ENCODE peak calls at places on chromosome 3, in six cellular contexts. One of them, this sample, is unnamed.

GRCh38 chr3:24151595-24151994 is 206.5 kb downstream of the NR1D2 start:
- DNase-seq in left cardiac atrium: no peak
- DNase-seq in NAMALWA: no peak
- DNase-seq in LHCN-M2: no peak
- DNase-seq in Caki2: no peak
- DNase-seq in cardiac muscle cell: no peak
- DNase-seq in this sample: no peak

GRCh38 chr3:21509706-21510105 is 241.3 kb downstream of the ZNF385D start:
- DNase-seq in NAMALWA: no peak
- DNase-seq in cardiac muscle cell: no peak
- DNase-seq in Caki2: no peak
- DNase-seq in left cardiac atrium: no peak
- DNase-seq in LHCN-M2: no peak
- DNase-seq in this sample: no peak

GRCh38 chr3:33313331-33313730 is 36.1 kb downstream of the FBXL2 start:
- DNase-seq in LHCN-M2: peak; percentile 47
- DNase-seq in NAMALWA: no peak
- DNase-seq in Caki2: no peak
- DNase-seq in cardiac muscle cell: no peak
- DNase-seq in left cardiac atrium: no peak
- DNase-seq in this sample: no peak

GRCh38 chr3:190048831-190049541 is 71.7 kb downstream of the P3H2 start:
- DNase-seq in left cardiac atrium: no peak
- DNase-seq in cardiac muscle cell: no peak
- DNase-seq in LHCN-M2: peak; percentile 59
- DNase-seq in NAMALWA: no peak
- DNase-seq in Caki2: peak; percentile 37
- DNase-seq in this sample: no peak

GRCh38 chr3:4587061-4587837 is 94.1 kb downstream of the ITPR1 start:
- DNase-seq in cardiac muscle cell: no peak
- DNase-seq in LHCN-M2: no peak
- DNase-seq in left cardiac atrium: no peak
- DNase-seq in NAMALWA: no peak
- DNase-seq in Caki2: no peak
- DNase-seq in this sample: no peak

GRCh38 chr3:197154-197855 is 742 bp downstream of the CHL1 start:
- DNase-seq in cardiac muscle cell: peak; percentile 30
- DNase-seq in NAMALWA: no peak
- DNase-seq in left cardiac atrium: peak; percentile 34
- DNase-seq in LHCN-M2: no peak
- DNase-seq in Caki2: no peak
- DNase-seq in this sample: no peak

GRCh38 chr3:30308131-30308530 is 298.3 kb upstream of the TGFBR2 start:
- DNase-seq in left cardiac atrium: no peak
- DNase-seq in Caki2: no peak
- DNase-seq in cardiac muscle cell: no peak
- DNase-seq in NAMALWA: no peak
- DNase-seq in LHCN-M2: no peak
- DNase-seq in this sample: no peak

GRCh38 chr3:64568895-64569509 is 118.8 kb downstream of the ADAMTS9 start:
- DNase-seq in left cardiac atrium: no peak
- DNase-seq in LHCN-M2: no peak
- DNase-seq in cardiac muscle cell: no peak
- DNase-seq in NAMALWA: no peak
- DNase-seq in Caki2: no peak
- DNase-seq in this sample: no peak

GRCh38 chr3:71469131-71469430 is 114.4 kb downstream of the FOXP1 start:
- DNase-seq in NAMALWA: no peak
- DNase-seq in left cardiac atrium: no peak
- DNase-seq in cardiac muscle cell: no peak
- DNase-seq in Caki2: peak; percentile 16
- DNase-seq in LHCN-M2: no peak
- DNase-seq in this sample: no peak

GRCh38 chr3:43016513-43016865 is 37.4 kb downstream of the GASK1A start:
- DNase-seq in LHCN-M2: no peak
- DNase-seq in Caki2: no peak
- DNase-seq in cardiac muscle cell: no peak
- DNase-seq in NAMALWA: no peak
- DNase-seq in left cardiac atrium: no peak
- DNase-seq in this sample: no peak

GRCh38 chr3:53196575-53197407 is 35.8 kb downstream of the PRKCD start:
- DNase-seq in Caki2: no peak
- DNase-seq in left cardiac atrium: no peak
- DNase-seq in cardiac muscle cell: peak; percentile 22
- DNase-seq in LHCN-M2: peak; percentile 33
- DNase-seq in NAMALWA: no peak
- DNase-seq in this sample: no peak

GRCh38 chr3:40690696-40691597 is 166.2 kb downstream of the ZNF621 start:
- DNase-seq in NAMALWA: no peak
- DNase-seq in cardiac muscle cell: no peak
- DNase-seq in LHCN-M2: no peak
- DNase-seq in Caki2: peak; percentile 48
- DNase-seq in left cardiac atrium: peak; percentile 89
- DNase-seq in this sample: no peak

GRCh38 chr3:132507657-132508056 is 89.4 kb upstream of the ACKR4 start:
- DNase-seq in Caki2: no peak
- DNase-seq in LHCN-M2: no peak
- DNase-seq in NAMALWA: no peak
- DNase-seq in cardiac muscle cell: no peak
- DNase-seq in left cardiac atrium: no peak
- DNase-seq in this sample: no peak

GRCh38 chr3:136343446-136343845 is 93.3 kb downstream of the PCCB start:
- DNase-seq in Caki2: no peak
- DNase-seq in left cardiac atrium: no peak
- DNase-seq in LHCN-M2: no peak
- DNase-seq in cardiac muscle cell: no peak
- DNase-seq in NAMALWA: no peak
- DNase-seq in this sample: no peak

GRCh38 chr3:58383904-58384303 is 49.7 kb downstream of the PDHB start:
- DNase-seq in left cardiac atrium: peak; percentile 22
- DNase-seq in cardiac muscle cell: no peak
- DNase-seq in Caki2: peak; percentile 84
- DNase-seq in NAMALWA: no peak
- DNase-seq in LHCN-M2: peak; percentile 99
- DNase-seq in this sample: no peak

GRCh38 chr3:151014619-151015018 is 42.1 kb upstream of the CLRN1 start:
- DNase-seq in left cardiac atrium: no peak
- DNase-seq in cardiac muscle cell: no peak
- DNase-seq in Caki2: no peak
- DNase-seq in LHCN-M2: no peak
- DNase-seq in NAMALWA: no peak
- DNase-seq in this sample: no peak

GRCh38 chr3:108946292-108947290 is 7.1 kb downstream of the GUCA1C start:
- DNase-seq in NAMALWA: no peak
- DNase-seq in Caki2: peak; percentile 45
- DNase-seq in LHCN-M2: peak; percentile 11
- DNase-seq in left cardiac atrium: no peak
- DNase-seq in cardiac muscle cell: no peak
- DNase-seq in this sample: no peak

GRCh38 chr3:90080988-90081387 is 973.6 kb downstream of the EPHA3 start:
- DNase-seq in left cardiac atrium: no peak
- DNase-seq in cardiac muscle cell: no peak
- DNase-seq in NAMALWA: no peak
- DNase-seq in LHCN-M2: no peak
- DNase-seq in Caki2: no peak
- DNase-seq in this sample: no peak

GRCh38 chr3:52721002-52721741 is 15.3 kb downstream of the SPCS1 start:
- DNase-seq in Caki2: no peak
- DNase-seq in left cardiac atrium: no peak
- DNase-seq in LHCN-M2: no peak
- DNase-seq in cardiac muscle cell: no peak
- DNase-seq in NAMALWA: peak; percentile 32
- DNase-seq in this sample: no peak

GRCh38 chr3:142578309-142579223 is at the start of gene ATR:
- DNase-seq in left cardiac atrium: peak; percentile 98
- DNase-seq in Caki2: peak; percentile 94
- DNase-seq in cardiac muscle cell: peak; percentile 97
- DNase-seq in NAMALWA: peak; percentile 97
- DNase-seq in LHCN-M2: peak; percentile 95
- DNase-seq in this sample: peak; percentile 94

GRCh38 chr3:69926385-69926784 is 73.1 kb upstream of the SAMMSON start:
- DNase-seq in LHCN-M2: no peak
- DNase-seq in left cardiac atrium: no peak
- DNase-seq in cardiac muscle cell: no peak
- DNase-seq in NAMALWA: no peak
- DNase-seq in Caki2: no peak
- DNase-seq in this sample: no peak

GRCh38 chr3:120488296-120488695 is 37.5 kb upstream of the FSTL1 start:
- DNase-seq in left cardiac atrium: no peak
- DNase-seq in cardiac muscle cell: no peak
- DNase-seq in Caki2: no peak
- DNase-seq in NAMALWA: no peak
- DNase-seq in LHCN-M2: no peak
- DNase-seq in this sample: no peak

GRCh38 chr3:32109256-32109655 is 2.8 kb downstream of the GPD1L start:
- DNase-seq in Caki2: no peak
- DNase-seq in NAMALWA: no peak
- DNase-seq in cardiac muscle cell: peak; percentile 55
- DNase-seq in LHCN-M2: no peak
- DNase-seq in left cardiac atrium: peak; percentile 90
- DNase-seq in this sample: no peak

GRCh38 chr3:29186131-29186599 is 94.7 kb upstream of the RBMS3 start:
- DNase-seq in cardiac muscle cell: no peak
- DNase-seq in left cardiac atrium: no peak
- DNase-seq in LHCN-M2: peak; percentile 95
- DNase-seq in Caki2: peak; percentile 93
- DNase-seq in NAMALWA: no peak
- DNase-seq in this sample: no peak

GRCh38 chr3:122101646-122102045 is 46.5 kb downstream of the CD86 start:
- DNase-seq in LHCN-M2: peak; percentile 41
- DNase-seq in Caki2: peak; percentile 28
- DNase-seq in left cardiac atrium: no peak
- DNase-seq in cardiac muscle cell: peak; percentile 78
- DNase-seq in NAMALWA: peak; percentile 81
- DNase-seq in this sample: no peak

GRCh38 chr3:149536429-149536828 is 61.9 kb downstream of the TM4SF4 start:
- DNase-seq in LHCN-M2: peak; percentile 51
- DNase-seq in Caki2: peak; percentile 41
- DNase-seq in NAMALWA: no peak
- DNase-seq in cardiac muscle cell: peak; percentile 85
- DNase-seq in left cardiac atrium: peak; percentile 76
- DNase-seq in this sample: no peak